ENCODE peak calls at places on chromosomes 16 and 17, in five cellular contexts. One of them, this sample, is unnamed.

GRCh38 chr17:61196302-61196704 is 203.3 kb upstream of the TBX2 start:
- DNase-seq in A549: no peak
- DNase-seq in brain microvascular endothelial cell: peak
- DNase-seq in AG04449: no peak
- DNase-seq in GM12878: no peak
- DNase-seq in this sample: no peak

GRCh38 chr16:78142784-78143183 is 43.3 kb downstream of the WWOX start:
- DNase-seq in A549: no peak
- DNase-seq in brain microvascular endothelial cell: no peak
- DNase-seq in AG04449: no peak
- DNase-seq in GM12878: no peak
- DNase-seq in this sample: peak

GRCh38 chr17:29760279-29760721 is 137.6 kb upstream of the CORO6 start:
- DNase-seq in brain microvascular endothelial cell: peak
- DNase-seq in GM12878: peak
- DNase-seq in AG04449: no peak
- DNase-seq in A549: no peak
- DNase-seq in this sample: peak

GRCh38 chr17:29195465-29196081 is 15.4 kb upstream of the MYO18A start:
- DNase-seq in AG04449: no peak
- DNase-seq in A549: no peak
- DNase-seq in GM12878: no peak
- DNase-seq in brain microvascular endothelial cell: no peak
- DNase-seq in this sample: peak

GRCh38 chr17:600576-601301 is 113.9 kb downstream of the VPS53 start:
- DNase-seq in A549: no peak
- DNase-seq in GM12878: no peak
- DNase-seq in AG04449: no peak
- DNase-seq in brain microvascular endothelial cell: no peak
- DNase-seq in this sample: peak

GRCh38 chr16:3467920-3468319 is 24.4 kb downstream of the NAA60 start:
- DNase-seq in A549: no peak
- DNase-seq in GM12878: no peak
- DNase-seq in brain microvascular endothelial cell: no peak
- DNase-seq in AG04449: no peak
- DNase-seq in this sample: peak

GRCh38 chr17:7703584-7704574 is 1.1 kb upstream of the EFNB3 start:
- DNase-seq in brain microvascular endothelial cell: peak
- DNase-seq in AG04449: no peak
- DNase-seq in A549: peak
- DNase-seq in GM12878: no peak
- DNase-seq in this sample: peak

GRCh38 chr17:82892869-82893565 is 53.2 kb upstream of the ZNF750 start:
- DNase-seq in AG04449: no peak
- DNase-seq in GM12878: no peak
- DNase-seq in A549: no peak
- DNase-seq in brain microvascular endothelial cell: no peak
- DNase-seq in this sample: no peak

GRCh38 chr17:4899341-4900230 is at the start of gene C17orf107:
- DNase-seq in brain microvascular endothelial cell: peak
- DNase-seq in A549: no peak
- DNase-seq in GM12878: no peak
- DNase-seq in AG04449: no peak
- DNase-seq in this sample: peak

GRCh38 chr17:77110006-77110374 is 30.8 kb upstream of the SEC14L1 start:
- DNase-seq in brain microvascular endothelial cell: peak
- DNase-seq in GM12878: peak
- DNase-seq in A549: no peak
- DNase-seq in AG04449: no peak
- DNase-seq in this sample: peak

GRCh38 chr16:48091077-48091476 is 64.7 kb downstream of the ABCC12 start:
- DNase-seq in A549: no peak
- DNase-seq in brain microvascular endothelial cell: no peak
- DNase-seq in GM12878: no peak
- DNase-seq in AG04449: no peak
- DNase-seq in this sample: no peak

GRCh38 chr17:56184650-56185049 is 31.4 kb downstream of the ANKFN1 start:
- DNase-seq in AG04449: no peak
- DNase-seq in brain microvascular endothelial cell: no peak
- DNase-seq in GM12878: no peak
- DNase-seq in A549: no peak
- DNase-seq in this sample: peak

GRCh38 chr17:58333396-58334207 is 5.0 kb upstream of the TSPOAP1 start:
- DNase-seq in GM12878: no peak
- DNase-seq in brain microvascular endothelial cell: no peak
- DNase-seq in A549: no peak
- DNase-seq in AG04449: no peak
- DNase-seq in this sample: no peak

GRCh38 chr17:72270530-72270929 is 149.7 kb downstream of the SOX9 start:
- DNase-seq in brain microvascular endothelial cell: peak
- DNase-seq in GM12878: no peak
- DNase-seq in AG04449: no peak
- DNase-seq in A549: peak
- DNase-seq in this sample: peak

GRCh38 chr17:35666070-35666469 is 65.4 kb upstream of the RASL10B start:
- DNase-seq in GM12878: no peak
- DNase-seq in AG04449: no peak
- DNase-seq in brain microvascular endothelial cell: no peak
- DNase-seq in A549: no peak
- DNase-seq in this sample: no peak

GRCh38 chr17:16493470-16494048 is 1.6 kb upstream of the LRRC75A start:
- DNase-seq in A549: no peak
- DNase-seq in brain microvascular endothelial cell: no peak
- DNase-seq in GM12878: no peak
- DNase-seq in AG04449: no peak
- DNase-seq in this sample: no peak

GRCh38 chr17:16491131-16491702 is 776 bp downstream of the LRRC75A start:
- DNase-seq in brain microvascular endothelial cell: no peak
- DNase-seq in AG04449: no peak
- DNase-seq in A549: no peak
- DNase-seq in GM12878: no peak
- DNase-seq in this sample: no peak

GRCh38 chr17:16495561-16495960 is 3.6 kb upstream of the LRRC75A start:
- DNase-seq in brain microvascular endothelial cell: no peak
- DNase-seq in GM12878: no peak
- DNase-seq in A549: no peak
- DNase-seq in AG04449: no peak
- DNase-seq in this sample: no peak

GRCh38 chr17:16491703-16492612 is at the start of gene LRRC75A:
- DNase-seq in AG04449: no peak
- DNase-seq in GM12878: no peak
- DNase-seq in A549: no peak
- DNase-seq in brain microvascular endothelial cell: no peak
- DNase-seq in this sample: no peak

GRCh38 chr17:16492613-16493290 is 759 bp upstream of the LRRC75A start:
- DNase-seq in AG04449: no peak
- DNase-seq in brain microvascular endothelial cell: no peak
- DNase-seq in GM12878: no peak
- DNase-seq in A549: no peak
- DNase-seq in this sample: no peak
- H3K4me3 ChIP-seq in AG04449: peak
- H3K4me3 ChIP-seq in brain microvascular endothelial cell: peak
- H3K4me3 ChIP-seq in GM12878: no peak
- H3K4me3 ChIP-seq in A549: peak
- H3K4me3 ChIP-seq in this sample: no peak

DNA sequence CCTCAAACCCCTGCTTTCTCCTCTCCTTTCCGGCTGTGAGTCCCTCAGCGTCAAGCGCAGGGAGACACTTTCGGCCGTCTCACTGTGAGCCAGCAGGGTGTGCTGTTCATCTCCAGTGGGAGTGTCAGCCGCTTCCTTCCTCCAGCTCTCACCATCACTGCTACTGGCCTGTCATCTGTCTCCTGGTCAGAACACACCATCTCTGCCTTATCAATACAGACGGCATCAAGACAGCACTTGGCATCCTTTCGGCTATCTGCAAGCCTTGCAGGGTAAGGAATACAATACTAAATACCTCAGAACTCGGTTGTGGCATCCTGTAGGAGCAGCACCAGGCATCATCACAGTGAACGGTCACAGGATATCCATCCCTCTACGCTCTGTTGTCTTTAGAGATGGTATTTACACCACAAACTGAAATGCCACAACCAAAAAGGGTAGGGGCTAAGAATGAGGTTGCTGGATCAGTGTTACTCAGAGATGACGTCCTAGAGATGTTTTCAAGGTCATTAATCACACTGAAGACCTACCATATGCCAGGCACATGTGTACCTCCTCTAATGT is 20.7 kb upstream of the CMTM4 start:
- DNase-seq in GM12878: no peak
- DNase-seq in AG04449: peak
- DNase-seq in brain microvascular endothelial cell: peak
- DNase-seq in A549: peak
- DNase-seq in this sample: peak
- TF ChIP-seq CTCF in GM12878: peak
- TF ChIP-seq CTCF in AG04449: peak
- TF ChIP-seq CTCF in brain microvascular endothelial cell: peak
- TF ChIP-seq CTCF in A549: peak
- TF ChIP-seq CTCF in this sample: peak

GRCh38 chr17:48427598-48427997 is 2.4 kb downstream of the SKAP1 start:
- DNase-seq in AG04449: no peak
- DNase-seq in A549: no peak
- DNase-seq in GM12878: no peak
- DNase-seq in brain microvascular endothelial cell: no peak
- DNase-seq in this sample: no peak
- H3K4me3 ChIP-seq in AG04449: no peak
- H3K4me3 ChIP-seq in A549: no peak
- H3K4me3 ChIP-seq in GM12878: peak
- H3K4me3 ChIP-seq in brain microvascular endothelial cell: no peak
- H3K4me3 ChIP-seq in this sample: no peak

DNA sequence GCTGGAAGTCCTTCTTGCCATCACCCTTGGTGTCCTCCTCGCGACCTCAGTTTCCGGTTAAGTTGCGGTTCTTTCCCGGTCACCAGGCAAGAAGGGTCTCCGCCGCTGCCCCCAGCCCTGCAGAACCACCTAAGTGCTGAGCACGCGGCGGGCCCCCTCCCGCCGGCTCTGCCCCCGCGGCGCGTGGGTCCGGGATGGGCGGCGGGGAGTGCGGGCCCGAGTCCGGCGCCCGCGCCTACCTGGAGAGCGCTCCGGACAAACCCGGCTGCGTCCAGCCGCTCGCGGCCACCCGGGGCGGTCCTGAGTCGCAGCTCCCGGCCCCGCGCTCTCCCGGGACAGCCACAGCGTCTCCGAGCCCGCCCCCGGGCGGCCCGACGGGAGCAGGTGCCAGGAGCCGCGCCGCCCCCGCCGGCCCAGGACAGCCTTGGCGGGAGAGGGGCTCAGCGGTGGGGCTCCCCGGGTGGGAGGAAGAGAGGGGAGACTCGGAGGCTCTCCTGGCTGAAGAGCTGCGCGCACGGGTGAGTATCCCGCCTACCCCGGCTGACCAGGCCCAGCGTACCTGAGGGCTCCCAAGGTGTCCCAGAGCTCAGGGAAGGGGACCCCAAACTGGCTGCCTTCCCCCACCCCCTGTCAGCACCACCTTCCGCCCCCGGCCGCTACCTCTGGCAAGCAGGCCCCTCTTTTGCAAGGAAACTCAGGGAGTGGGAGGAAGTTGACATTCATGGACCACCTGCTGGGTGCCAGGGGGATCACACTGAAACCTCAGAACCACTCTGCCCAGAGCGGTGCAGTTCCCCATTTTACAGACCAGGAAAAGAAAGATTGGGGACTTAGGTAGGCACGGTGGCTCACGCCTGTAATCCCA is 22.2 kb upstream of the C17orf113 start:
- DNase-seq in brain microvascular endothelial cell: no peak
- DNase-seq in GM12878: no peak
- DNase-seq in A549: no peak
- DNase-seq in AG04449: no peak
- DNase-seq in this sample: no peak
- TF ChIP-seq CTCF in brain microvascular endothelial cell: peak
- TF ChIP-seq CTCF in GM12878: no peak
- TF ChIP-seq CTCF in A549: no peak
- TF ChIP-seq CTCF in AG04449: no peak
- TF ChIP-seq CTCF in this sample: no peak

GRCh38 chr17:79934653-79934970 is 95.4 kb upstream of the CBX4 start:
- DNase-seq in A549: no peak
- DNase-seq in brain microvascular endothelial cell: no peak
- DNase-seq in GM12878: no peak
- DNase-seq in AG04449: no peak
- DNase-seq in this sample: no peak
- H3K4me3 ChIP-seq in A549: no peak
- H3K4me3 ChIP-seq in brain microvascular endothelial cell: no peak
- H3K4me3 ChIP-seq in GM12878: no peak
- H3K4me3 ChIP-seq in AG04449: no peak
- H3K4me3 ChIP-seq in this sample: no peak

GRCh38 chr16:1691956-1692355 is 13.9 kb downstream of the JPT2 start:
- DNase-seq in GM12878: no peak
- DNase-seq in AG04449: no peak
- DNase-seq in A549: peak
- DNase-seq in brain microvascular endothelial cell: peak
- DNase-seq in this sample: peak

GRCh38 chr16:1690810-1691209 is 12.7 kb downstream of the JPT2 start:
- DNase-seq in brain microvascular endothelial cell: no peak
- DNase-seq in A549: no peak
- DNase-seq in GM12878: no peak
- DNase-seq in AG04449: no peak
- DNase-seq in this sample: no peak

GRCh38 chr16:1689853-1690252 is 11.8 kb downstream of the JPT2 start:
- DNase-seq in AG04449: no peak
- DNase-seq in GM12878: no peak
- DNase-seq in A549: no peak
- DNase-seq in brain microvascular endothelial cell: no peak
- DNase-seq in this sample: no peak

GRCh38 chr16:1688807-1689560 is 10.9 kb downstream of the JPT2 start:
- DNase-seq in GM12878: no peak
- DNase-seq in brain microvascular endothelial cell: peak
- DNase-seq in A549: peak
- DNase-seq in AG04449: no peak
- DNase-seq in this sample: peak

GRCh38 chr16:1691276-1691675 is 13.2 kb downstream of the JPT2 start:
- DNase-seq in brain microvascular endothelial cell: peak
- DNase-seq in GM12878: no peak
- DNase-seq in A549: peak
- DNase-seq in AG04449: no peak
- DNase-seq in this sample: peak
- TF ChIP-seq CTCF in brain microvascular endothelial cell: peak
- TF ChIP-seq CTCF in GM12878: no peak
- TF ChIP-seq CTCF in A549: peak
- TF ChIP-seq CTCF in AG04449: no peak
- TF ChIP-seq CTCF in this sample: peak

This sample was measured in astrocyte of the spinal cord.